ENCODE peak calls at places on chromosomes 3 and 15, in five cellular contexts. L is IMR-90, C is neuronal stem cell, I is mesenchymal stem cell, X is mesendoderm. E is an unnamed sample.

GRCh38 chr15:45399381-45400212 is 21.3 kb upstream of the GATM start:
- DNase-seq in L (peak; percentile 66), C (peak; percentile 18), I (peak; percentile 72), X (peak; percentile 65), E (no peak)

GRCh38 chr3:71214797-71215196 is 368.7 kb downstream of the FOXP1 start:
- DNase-seq in L (no peak), C (no peak), I (no peak), X (no peak), E (no peak)

GRCh38 chr3:106765342-106765741 is 611.9 kb upstream of the CCDC54 start:
- DNase-seq in L (peak; percentile 85), C (no peak), I (no peak), X (no peak), E (no peak)

GRCh38 chr3:23776352-23776891 is 29.3 kb upstream of the UBE2E1 start:
- DNase-seq in L (peak; percentile 81), C (no peak), I (peak; percentile 84), X (no peak), E (no peak)

GRCh38 chr3:117660941-117661635 is 951.5 kb downstream of the TUSC7 start:
- DNase-seq in L (peak; percentile 80), C (no peak), I (no peak), X (peak; percentile 35), E (no peak)

GRCh38 chr15:39622660-39623549 is 42.0 kb downstream of the THBS1 start:
- DNase-seq in L (no peak), C (no peak), I (peak; percentile 3), X (no peak), E (no peak)

GRCh38 chr3:23877324-23877980 is 39.3 kb downstream of the NKIRAS1 start:
- DNase-seq in L (peak; percentile 81), C (no peak), I (peak; percentile 82), X (peak; percentile 46), E (no peak)

GRCh38 chr3:15318661-15319060 is 13.7 kb downstream of the SH3BP5 start:
- DNase-seq in L (no peak), C (no peak), I (no peak), X (no peak), E (no peak)

GRCh38 chr3:112640333-112640863 is 545 bp downstream of the CCDC80 start:
- DNase-seq in L (peak; percentile 90), C (no peak), I (peak; percentile 94), X (peak; percentile 38), E (no peak)

GRCh38 chr15:63977102-63977501 is 69.2 kb downstream of the DAPK2 start:
- DNase-seq in L (no peak), C (no peak), I (no peak), X (no peak), E (peak; percentile 20)

GRCh38 chr3:182179631-182180030 is 467.9 kb downstream of the SOX2 start:
- DNase-seq in L (no peak), C (no peak), I (no peak), X (no peak), E (no peak)

GRCh38 chr3:147129665-147130064 is 276.7 kb downstream of the ZIC4 start:
- DNase-seq in L (no peak), C (no peak), I (no peak), X (no peak), E (no peak)

GRCh38 chr15:39360417-39360816 is 220.5 kb upstream of the THBS1 start:
- DNase-seq in L (no peak), C (no peak), I (no peak), X (no peak), E (no peak)

GRCh38 chr3:150631515-150632221 is 28.5 kb downstream of the SELENOT start:
- DNase-seq in L (no peak), C (no peak), I (no peak), X (peak; percentile 23), E (no peak)

GRCh38 chr3:119595639-119596329 is 1.9 kb upstream of the PLA1A start:
- DNase-seq in L (no peak), C (no peak), I (no peak), X (no peak), E (no peak)

GRCh38 chr3:135125171-135125801 is 330.2 kb downstream of the EPHB1 start:
- DNase-seq in L (peak; percentile 27), C (peak; percentile 63), I (peak; percentile 4), X (peak; percentile 56), E (no peak)

GRCh38 chr15:96560246-96560895 is 229.9 kb downstream of the NR2F2 start:
- DNase-seq in L (no peak), C (no peak), I (no peak), X (no peak), E (no peak)

GRCh38 chr15:68425428-68426060 is 6.4 kb downstream of the ITGA11 start:
- DNase-seq in L (no peak), C (no peak), I (peak; percentile 58), X (no peak), E (no peak)

GRCh38 chr15:70480196-70480856 is 283.0 kb downstream of the UACA start:
- DNase-seq in L (no peak), C (no peak), I (no peak), X (no peak), E (no peak)

GRCh38 chr15:54273928-54274327 is 295.7 kb downstream of the UNC13C start:
- DNase-seq in L (no peak), C (no peak), I (no peak), X (peak; percentile 57), E (no peak)

GRCh38 chr15:93382196-93382820 is 293.3 kb upstream of the RGMA start:
- DNase-seq in L (no peak), C (no peak), I (no peak), X (no peak), E (no peak)

GRCh38 chr3:38578081-38578475 is 71.4 kb downstream of the SCN5A start:
- DNase-seq in L (no peak), C (no peak), I (no peak), X (no peak), E (no peak)

GRCh38 chr3:81419196-81419595 is 342.2 kb downstream of the GBE1 start:
- DNase-seq in L (peak; percentile 22), C (no peak), I (peak; percentile 3), X (no peak), E (no peak)

GRCh38 chr3:119298565-119298941 is 4.4 kb downstream of the ARHGAP31 start:
- DNase-seq in L (no peak), C (no peak), I (no peak), X (no peak), E (no peak)

GRCh38 chr3:177452487-177452886 is 255.2 kb upstream of the TBL1XR1 start:
- DNase-seq in L (peak; percentile 94), C (no peak), I (peak; percentile 91), X (no peak), E (no peak)

GRCh38 chr15:29127506-29128430 is 141.9 kb downstream of the NSMCE3 start:
- DNase-seq in L (no peak), C (no peak), I (no peak), X (peak; percentile 22), E (no peak)

GRCh38 chr3:88033088-88033487 is 25.7 kb downstream of the CGGBP1 start:
- DNase-seq in L (no peak), C (no peak), I (no peak), X (no peak), E (no peak)

GRCh38 chr3:160163259-160163878 is 61.9 kb upstream of the C3orf80 start:
- DNase-seq in L (peak; percentile 47), C (no peak), I (peak; percentile 51), X (no peak), E (no peak)

GRCh38 chr3:45319231-45320085 is 68.9 kb upstream of the LARS2 start:
- DNase-seq in L (no peak), C (no peak), I (no peak), X (no peak), E (no peak)

GRCh38 chr3:45318712-45319111 is 69.7 kb upstream of the LARS2 start:
- DNase-seq in L (no peak), C (no peak), I (no peak), X (no peak), E (no peak)

GRCh38 chr3:45313743-45314403 is 74.5 kb upstream of the LARS2 start:
- DNase-seq in L (no peak), C (no peak), I (no peak), X (peak; percentile 34), E (no peak)

GRCh38 chr3:45320986-45321385 is 67.4 kb upstream of the LARS2 start:
- DNase-seq in L (no peak), C (no peak), I (no peak), X (no peak), E (no peak)

GRCh38 chr3:45317710-45318109 is 70.7 kb upstream of the LARS2 start:
- DNase-seq in L (no peak), C (no peak), I (no peak), X (no peak), E (no peak)
- H2AK5ac ChIP-seq in L (no peak overlapping the region), C (no peak overlapping the region), I (no peak overlapping the region), X (no peak overlapping the region), E (no peak overlapping the region)

DNA sequence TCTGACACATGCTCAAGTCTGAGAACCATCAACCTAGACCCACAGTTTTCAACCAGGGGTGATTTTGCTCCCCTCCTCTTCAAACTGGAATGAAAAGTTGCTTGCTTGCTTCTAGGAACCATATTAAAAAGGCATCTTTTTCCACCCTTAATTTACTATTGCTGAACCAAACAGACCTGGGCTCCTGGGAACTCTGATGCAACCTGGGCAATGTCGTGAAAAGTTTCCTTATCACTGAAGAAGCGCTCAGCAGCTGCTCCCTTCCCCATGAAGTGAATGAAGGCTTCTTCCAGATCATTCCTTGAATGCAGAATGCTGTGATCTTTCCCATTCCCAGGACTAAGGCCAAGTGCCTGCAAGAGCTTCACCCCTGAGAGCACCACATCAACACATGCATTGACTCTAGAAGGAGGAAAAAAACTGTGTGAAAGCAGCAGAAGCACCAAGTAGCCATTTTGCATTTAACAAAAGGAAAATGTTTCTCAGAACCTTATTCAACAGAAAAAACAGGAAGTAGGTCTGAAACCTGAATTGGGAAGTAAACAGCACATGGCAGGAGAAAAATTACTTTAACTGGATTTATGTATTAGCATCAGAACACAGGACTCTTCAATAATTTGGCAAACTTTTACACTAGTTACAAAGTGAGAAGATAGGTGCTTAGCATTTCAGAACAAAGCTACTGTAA is 8.7 kb downstream of the ADPGK start:
- DNase-seq in L (no peak), C (no peak), I (no peak), X (no peak), E (no peak)
- H3K4me2 ChIP-seq in L (no peak overlapping the region), C (no peak overlapping the region), I (no peak overlapping the region), X (no peak overlapping the region), E (no peak overlapping the region)

DNA sequence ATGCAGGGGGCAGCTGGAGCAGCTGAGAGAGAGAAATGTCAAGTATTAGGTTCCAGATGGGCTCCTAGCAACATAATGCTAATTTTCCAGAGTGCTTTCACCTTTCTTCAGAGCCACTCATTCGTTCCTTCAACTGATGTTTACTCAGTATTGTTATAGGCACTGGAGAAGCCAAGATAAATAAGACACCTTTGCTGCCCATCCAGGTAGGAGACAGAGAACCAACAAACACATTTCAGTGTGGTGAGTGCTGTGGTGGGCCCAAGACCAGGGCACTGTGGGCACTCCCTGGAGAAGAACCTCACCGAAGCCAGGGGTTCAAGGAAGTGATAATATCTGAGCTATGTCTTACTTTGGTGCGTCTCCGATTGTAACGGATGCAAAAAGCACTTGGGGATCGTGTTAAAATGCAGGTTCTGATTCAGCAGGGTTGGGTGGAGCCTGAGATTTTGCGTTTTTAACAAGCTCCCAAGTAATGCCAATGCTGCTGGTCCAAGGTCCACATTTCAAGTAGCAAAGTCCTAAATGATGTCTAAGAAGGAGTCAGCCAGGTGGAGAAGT is 42.0 kb upstream of the PLCL2 start:
- DNase-seq in L (no peak), C (no peak), I (no peak), X (peak; percentile 23), E (no peak)
- H3K9ac ChIP-seq in L (no peak overlapping the region), C (no peak overlapping the region), I (no peak overlapping the region), X (no peak overlapping the region), E (no peak overlapping the region)

DNA sequence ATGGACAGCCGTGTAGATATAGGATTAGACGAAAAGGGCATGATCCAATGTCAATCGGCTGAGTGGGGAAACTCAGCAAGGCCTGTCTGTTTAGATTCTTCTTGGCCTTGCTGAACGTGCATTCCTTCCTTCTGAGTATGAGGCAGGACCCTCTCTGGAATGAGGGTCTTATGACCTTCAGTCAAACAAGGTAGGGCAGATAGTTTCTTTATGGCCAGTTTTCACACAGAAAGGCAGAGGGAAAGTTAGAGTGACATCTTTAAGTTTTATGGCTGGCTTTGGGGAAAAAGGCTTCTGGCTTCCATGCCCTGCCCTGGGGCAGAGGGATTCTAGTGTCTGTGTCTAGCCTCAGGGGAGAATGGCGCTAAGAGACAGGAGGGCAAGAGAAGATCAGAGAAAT is 29.7 kb downstream of the ARNT2 start:
- DNase-seq in L (no peak), C (no peak), I (peak; percentile 15), X (no peak), E (no peak)
- H2AK5ac ChIP-seq in L (peak overlapping the region; percentile 14), C (no peak overlapping the region), I (no peak overlapping the region), X (no peak overlapping the region), E (no peak overlapping the region)